ENCODE peak calls at places on chromosome 2, in nine cellular contexts. One of them, this sample, is unnamed.
A peak's percentile ranks its signal among the peaks of the same experiment; 100 is the strongest.

GRCh38 chr2:48112911-48113687 is 206.8 kb upstream of the FBXO11 start:
- DNase-seq in tibial artery: no peak
- DNase-seq in heart left ventricle: no peak
- DNase-seq in CD4-positive, alpha-beta memory T cell: no peak
- DNase-seq in hepatocyte: peak; percentile 61
- DNase-seq in pancreas: no peak
- DNase-seq in transverse colon: no peak
- DNase-seq in thoracic aorta: no peak
- DNase-seq in right lobe of liver: no peak
- DNase-seq in this sample: no peak

GRCh38 chr2:67917332-67918054 is 145.3 kb downstream of the C1D start:
- DNase-seq in CD4-positive, alpha-beta memory T cell: no peak
- DNase-seq in heart left ventricle: no peak
- DNase-seq in tibial artery: no peak
- DNase-seq in right lobe of liver: no peak
- DNase-seq in pancreas: no peak
- DNase-seq in thoracic aorta: no peak
- DNase-seq in transverse colon: no peak
- DNase-seq in hepatocyte: no peak
- DNase-seq in this sample: no peak

GRCh38 chr2:27009716-27010115 is 23.0 kb upstream of the TMEM214 start:
- DNase-seq in pancreas: no peak
- DNase-seq in transverse colon: no peak
- DNase-seq in right lobe of liver: no peak
- DNase-seq in CD4-positive, alpha-beta memory T cell: no peak
- DNase-seq in hepatocyte: no peak
- DNase-seq in tibial artery: no peak
- DNase-seq in heart left ventricle: no peak
- DNase-seq in thoracic aorta: no peak
- DNase-seq in this sample: no peak

GRCh38 chr2:188746727-188747126 is 227.4 kb upstream of the COL3A1 start:
- DNase-seq in hepatocyte: no peak
- DNase-seq in thoracic aorta: no peak
- DNase-seq in heart left ventricle: no peak
- DNase-seq in transverse colon: no peak
- DNase-seq in tibial artery: no peak
- DNase-seq in CD4-positive, alpha-beta memory T cell: no peak
- DNase-seq in right lobe of liver: no peak
- DNase-seq in pancreas: no peak
- DNase-seq in this sample: no peak

GRCh38 chr2:27069961-27070618 is 1.4 kb downstream of the OST4 start:
- DNase-seq in pancreas: no peak
- DNase-seq in CD4-positive, alpha-beta memory T cell: no peak
- DNase-seq in right lobe of liver: no peak
- DNase-seq in hepatocyte: no peak
- DNase-seq in transverse colon: no peak
- DNase-seq in heart left ventricle: no peak
- DNase-seq in tibial artery: no peak
- DNase-seq in thoracic aorta: no peak
- DNase-seq in this sample: no peak

GRCh38 chr2:153165021-153165420 is 313.5 kb downstream of the RPRM start:
- DNase-seq in heart left ventricle: no peak
- DNase-seq in transverse colon: no peak
- DNase-seq in tibial artery: no peak
- DNase-seq in right lobe of liver: no peak
- DNase-seq in pancreas: no peak
- DNase-seq in CD4-positive, alpha-beta memory T cell: no peak
- DNase-seq in hepatocyte: no peak
- DNase-seq in thoracic aorta: no peak
- DNase-seq in this sample: no peak

GRCh38 chr2:96773922-96774321 is 13.2 kb downstream of the CNNM4 start:
- DNase-seq in heart left ventricle: no peak
- DNase-seq in right lobe of liver: no peak
- DNase-seq in pancreas: no peak
- DNase-seq in transverse colon: no peak
- DNase-seq in thoracic aorta: no peak
- DNase-seq in CD4-positive, alpha-beta memory T cell: peak; percentile 54
- DNase-seq in tibial artery: no peak
- DNase-seq in hepatocyte: no peak
- DNase-seq in this sample: peak; percentile 67

GRCh38 chr2:34107811-34108210 is 508.7 kb upstream of the FAM98A start:
- DNase-seq in right lobe of liver: no peak
- DNase-seq in tibial artery: no peak
- DNase-seq in hepatocyte: no peak
- DNase-seq in transverse colon: no peak
- DNase-seq in CD4-positive, alpha-beta memory T cell: no peak
- DNase-seq in heart left ventricle: no peak
- DNase-seq in thoracic aorta: no peak
- DNase-seq in pancreas: no peak
- DNase-seq in this sample: no peak

GRCh38 chr2:238104521-238105311 is 4.6 kb downstream of the ESPNL start:
- DNase-seq in hepatocyte: no peak
- DNase-seq in transverse colon: peak; percentile 7
- DNase-seq in thoracic aorta: no peak
- DNase-seq in heart left ventricle: peak; percentile 14
- DNase-seq in pancreas: peak; percentile 68
- DNase-seq in CD4-positive, alpha-beta memory T cell: no peak
- DNase-seq in tibial artery: peak; percentile 18
- DNase-seq in right lobe of liver: no peak
- DNase-seq in this sample: no peak

GRCh38 chr2:17752281-17752680 is 1.3 kb downstream of the SMC6 start:
- DNase-seq in thoracic aorta: no peak
- DNase-seq in right lobe of liver: no peak
- DNase-seq in tibial artery: no peak
- DNase-seq in heart left ventricle: no peak
- DNase-seq in pancreas: no peak
- DNase-seq in transverse colon: no peak
- DNase-seq in CD4-positive, alpha-beta memory T cell: no peak
- DNase-seq in hepatocyte: no peak
- DNase-seq in this sample: no peak

GRCh38 chr2:30026091-30027055 is 105.0 kb upstream of the ALK start:
- DNase-seq in tibial artery: no peak
- DNase-seq in CD4-positive, alpha-beta memory T cell: no peak
- DNase-seq in right lobe of liver: peak; percentile 60
- DNase-seq in thoracic aorta: no peak
- DNase-seq in pancreas: peak; percentile 78
- DNase-seq in transverse colon: peak; percentile 10
- DNase-seq in heart left ventricle: peak; percentile 25
- DNase-seq in hepatocyte: peak; percentile 85
- DNase-seq in this sample: peak; percentile 11

GRCh38 chr2:42865884-42866861 is 73.8 kb upstream of the HAAO start:
- DNase-seq in pancreas: no peak
- DNase-seq in heart left ventricle: peak; percentile 70
- DNase-seq in CD4-positive, alpha-beta memory T cell: no peak
- DNase-seq in transverse colon: no peak
- DNase-seq in right lobe of liver: no peak
- DNase-seq in thoracic aorta: no peak
- DNase-seq in tibial artery: peak; percentile 68
- DNase-seq in hepatocyte: no peak
- DNase-seq in this sample: no peak

GRCh38 chr2:15568874-15569273 is 7.7 kb upstream of the NBAS start:
- DNase-seq in CD4-positive, alpha-beta memory T cell: no peak
- DNase-seq in transverse colon: no peak
- DNase-seq in hepatocyte: no peak
- DNase-seq in pancreas: no peak
- DNase-seq in thoracic aorta: no peak
- DNase-seq in heart left ventricle: no peak
- DNase-seq in tibial artery: no peak
- DNase-seq in right lobe of liver: no peak
- DNase-seq in this sample: no peak

GRCh38 chr2:230475143-230475542 is 59.1 kb downstream of the SP100 start:
- DNase-seq in CD4-positive, alpha-beta memory T cell: no peak
- DNase-seq in hepatocyte: no peak
- DNase-seq in transverse colon: no peak
- DNase-seq in thoracic aorta: no peak
- DNase-seq in right lobe of liver: no peak
- DNase-seq in heart left ventricle: no peak
- DNase-seq in pancreas: no peak
- DNase-seq in tibial artery: no peak
- DNase-seq in this sample: no peak

GRCh38 chr2:62163106-62163831 is 32.6 kb upstream of the B3GNT2 start:
- DNase-seq in tibial artery: no peak
- DNase-seq in transverse colon: no peak
- DNase-seq in heart left ventricle: no peak
- DNase-seq in thoracic aorta: no peak
- DNase-seq in right lobe of liver: no peak
- DNase-seq in pancreas: no peak
- DNase-seq in CD4-positive, alpha-beta memory T cell: no peak
- DNase-seq in hepatocyte: no peak
- DNase-seq in this sample: no peak

GRCh38 chr2:213232649-213233437 is 51.4 kb upstream of the SPAG16 start:
- DNase-seq in transverse colon: no peak
- DNase-seq in heart left ventricle: no peak
- DNase-seq in CD4-positive, alpha-beta memory T cell: peak; percentile 15
- DNase-seq in tibial artery: no peak
- DNase-seq in thoracic aorta: no peak
- DNase-seq in right lobe of liver: no peak
- DNase-seq in pancreas: no peak
- DNase-seq in hepatocyte: no peak
- DNase-seq in this sample: no peak

GRCh38 chr2:109129356-109129920 is 433 bp downstream of the SH3RF3 start:
- DNase-seq in heart left ventricle: peak; percentile 36
- DNase-seq in transverse colon: no peak
- DNase-seq in thoracic aorta: no peak
- DNase-seq in right lobe of liver: no peak
- DNase-seq in tibial artery: no peak
- DNase-seq in hepatocyte: peak; percentile 46
- DNase-seq in pancreas: peak; percentile 66
- DNase-seq in CD4-positive, alpha-beta memory T cell: peak; percentile 48
- DNase-seq in this sample: no peak
- H3K27me3 ChIP-seq in heart left ventricle: no peaks in the 10 kb centered on the region
- H3K27me3 ChIP-seq in transverse colon: peaks cover 26% of the 10 kb centered on the region
- H3K27me3 ChIP-seq in thoracic aorta: no peaks in the 10 kb centered on the region
- H3K27me3 ChIP-seq in right lobe of liver: no peaks in the 10 kb centered on the region
- H3K27me3 ChIP-seq in tibial artery: no peaks in the 10 kb centered on the region
- H3K27me3 ChIP-seq in hepatocyte: peaks cover 40% of the 10 kb centered on the region
- H3K27me3 ChIP-seq in pancreas: no peaks in the 10 kb centered on the region
- H3K27me3 ChIP-seq in CD4-positive, alpha-beta memory T cell: peaks cover 5% of the 10 kb centered on the region
- H3K27me3 ChIP-seq in this sample: peaks cover 18% of the 10 kb centered on the region

DNA sequence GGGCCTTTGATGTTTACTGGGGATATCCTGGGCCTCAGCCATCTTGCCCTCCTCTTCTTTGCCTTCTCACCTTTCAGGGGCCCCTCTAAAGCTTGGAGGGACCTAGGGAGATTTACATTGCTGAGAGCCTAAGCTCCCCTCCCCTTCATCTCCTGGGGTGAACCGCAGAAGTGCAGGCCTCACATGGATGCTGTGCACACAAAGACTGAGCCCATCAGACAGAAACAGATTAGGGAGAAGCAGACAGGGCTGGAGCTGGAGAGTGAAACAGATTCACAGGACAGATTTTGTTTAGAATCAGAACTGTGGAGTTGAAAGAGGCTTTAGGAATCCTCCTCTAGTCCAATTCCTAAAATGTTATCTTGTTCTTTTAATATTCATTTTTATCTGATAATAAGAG is 3.4 kb upstream of the CDK5R2 start:
- DNase-seq in right lobe of liver: no peak
- DNase-seq in CD4-positive, alpha-beta memory T cell: no peak
- DNase-seq in hepatocyte: no peak
- DNase-seq in heart left ventricle: no peak
- DNase-seq in tibial artery: no peak
- DNase-seq in pancreas: no peak
- DNase-seq in thoracic aorta: no peak
- DNase-seq in transverse colon: no peak
- DNase-seq in this sample: no peak
- H3K27me3 ChIP-seq in right lobe of liver: no peaks in the 10 kb centered on the region
- H3K27me3 ChIP-seq in CD4-positive, alpha-beta memory T cell: peaks cover 12% of the 10 kb centered on the region
- H3K27me3 ChIP-seq in hepatocyte: peaks cover 54% of the 10 kb centered on the region
- H3K27me3 ChIP-seq in heart left ventricle: peaks cover 35% of the 10 kb centered on the region
- H3K27me3 ChIP-seq in tibial artery: no peaks in the 10 kb centered on the region
- H3K27me3 ChIP-seq in pancreas: peaks cover 5% of the 10 kb centered on the region
- H3K27me3 ChIP-seq in thoracic aorta: peaks cover 14% of the 10 kb centered on the region
- H3K27me3 ChIP-seq in transverse colon: peaks cover 91% of the 10 kb centered on the region
- H3K27me3 ChIP-seq in this sample: peaks cover 23% of the 10 kb centered on the region

GRCh38 chr2:130913891-130914290 is 77.2 kb downstream of the ARHGEF4 start:
- DNase-seq in heart left ventricle: no peak
- DNase-seq in tibial artery: no peak
- DNase-seq in pancreas: no peak
- DNase-seq in hepatocyte: no peak
- DNase-seq in right lobe of liver: no peak
- DNase-seq in transverse colon: no peak
- DNase-seq in thoracic aorta: no peak
- DNase-seq in CD4-positive, alpha-beta memory T cell: no peak
- DNase-seq in this sample: no peak

GRCh38 chr2:130912471-130912870 is 75.8 kb downstream of the ARHGEF4 start:
- DNase-seq in hepatocyte: no peak
- DNase-seq in transverse colon: no peak
- DNase-seq in heart left ventricle: no peak
- DNase-seq in tibial artery: no peak
- DNase-seq in thoracic aorta: no peak
- DNase-seq in CD4-positive, alpha-beta memory T cell: no peak
- DNase-seq in right lobe of liver: no peak
- DNase-seq in pancreas: no peak
- DNase-seq in this sample: no peak

GRCh38 chr2:130910931-130911330 is 74.2 kb downstream of the ARHGEF4 start:
- DNase-seq in tibial artery: no peak
- DNase-seq in hepatocyte: no peak
- DNase-seq in pancreas: no peak
- DNase-seq in transverse colon: no peak
- DNase-seq in right lobe of liver: no peak
- DNase-seq in thoracic aorta: no peak
- DNase-seq in CD4-positive, alpha-beta memory T cell: no peak
- DNase-seq in heart left ventricle: no peak
- DNase-seq in this sample: no peak

GRCh38 chr2:130911996-130912395 is 75.3 kb downstream of the ARHGEF4 start:
- DNase-seq in heart left ventricle: no peak
- DNase-seq in tibial artery: no peak
- DNase-seq in CD4-positive, alpha-beta memory T cell: no peak
- DNase-seq in right lobe of liver: no peak
- DNase-seq in pancreas: no peak
- DNase-seq in thoracic aorta: no peak
- DNase-seq in hepatocyte: no peak
- DNase-seq in transverse colon: no peak
- DNase-seq in this sample: no peak

DNA sequence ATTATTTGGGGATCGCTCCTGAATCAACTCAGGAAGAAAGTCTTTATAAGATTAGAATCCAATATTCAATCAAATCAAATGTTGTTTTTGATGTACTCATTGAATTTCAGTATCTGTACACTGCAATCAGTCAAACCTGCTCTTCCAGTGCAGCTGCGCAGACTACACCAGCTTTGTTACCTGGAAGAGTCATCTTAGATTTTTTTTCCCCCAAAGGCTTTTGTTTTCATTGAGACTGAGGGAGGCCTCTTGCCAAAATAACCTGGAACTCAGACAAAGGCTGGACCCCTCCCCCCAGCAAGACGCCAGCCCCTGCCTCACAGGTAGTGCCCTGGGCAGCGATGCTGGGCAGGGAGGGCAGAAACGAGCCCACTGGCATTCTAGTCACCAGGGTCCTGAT is 74.8 kb downstream of the ARHGEF4 start:
- DNase-seq in thoracic aorta: no peak
- DNase-seq in CD4-positive, alpha-beta memory T cell: no peak
- DNase-seq in pancreas: no peak
- DNase-seq in right lobe of liver: no peak
- DNase-seq in heart left ventricle: no peak
- DNase-seq in hepatocyte: no peak
- DNase-seq in transverse colon: no peak
- DNase-seq in tibial artery: no peak
- DNase-seq in this sample: no peak
- H3K27me3 ChIP-seq in thoracic aorta: no peaks in the 10 kb centered on the region
- H3K27me3 ChIP-seq in CD4-positive, alpha-beta memory T cell: no peaks in the 10 kb centered on the region
- H3K27me3 ChIP-seq in pancreas: no peaks in the 10 kb centered on the region
- H3K27me3 ChIP-seq in right lobe of liver: no peaks in the 10 kb centered on the region
- H3K27me3 ChIP-seq in heart left ventricle: peaks cover 22% of the 10 kb centered on the region
- H3K27me3 ChIP-seq in hepatocyte: no peaks in the 10 kb centered on the region
- H3K27me3 ChIP-seq in transverse colon: peaks cover 16% of the 10 kb centered on the region
- H3K27me3 ChIP-seq in tibial artery: no peaks in the 10 kb centered on the region
- H3K27me3 ChIP-seq in this sample: no peaks in the 10 kb centered on the region

GRCh38 chr2:66437601-66438497 is 2.9 kb downstream of the MEIS1 start:
- DNase-seq in thoracic aorta: no peak
- DNase-seq in CD4-positive, alpha-beta memory T cell: no peak
- DNase-seq in tibial artery: no peak
- DNase-seq in transverse colon: no peak
- DNase-seq in pancreas: peak; percentile 51
- DNase-seq in hepatocyte: peak; percentile 22
- DNase-seq in heart left ventricle: peak; percentile 56
- DNase-seq in right lobe of liver: no peak
- DNase-seq in this sample: no peak
- H3K27me3 ChIP-seq in thoracic aorta: no peaks in the 10 kb centered on the region
- H3K27me3 ChIP-seq in CD4-positive, alpha-beta memory T cell: peaks cover 9% of the 10 kb centered on the region
- H3K27me3 ChIP-seq in tibial artery: no peaks in the 10 kb centered on the region
- H3K27me3 ChIP-seq in transverse colon: peaks cover 93% of the 10 kb centered on the region
- H3K27me3 ChIP-seq in pancreas: no peaks in the 10 kb centered on the region
- H3K27me3 ChIP-seq in hepatocyte: no peaks in the 10 kb centered on the region
- H3K27me3 ChIP-seq in heart left ventricle: no peaks in the 10 kb centered on the region
- H3K27me3 ChIP-seq in right lobe of liver: no peaks in the 10 kb centered on the region
- H3K27me3 ChIP-seq in this sample: peaks cover 3% of the 10 kb centered on the region

This sample was measured in small intestine.